ENCODE peak calls at places on chromosomes 3 and 15, in five cellular contexts. One of them, this sample, is unnamed.

GRCh38 chr3:79497447-79498111 is 270.2 kb downstream of the ROBO1 start:
- DNase-seq in RPMI8226: peak
- DNase-seq in nucleus accumbens: no peak
- DNase-seq in breast epithelium: no peak
- DNase-seq in HT1080: no peak
- DNase-seq in this sample: no peak

GRCh38 chr3:149085828-149086231 is 503 bp downstream of the HLTF start:
- DNase-seq in RPMI8226: peak
- DNase-seq in nucleus accumbens: no peak
- DNase-seq in breast epithelium: no peak
- DNase-seq in HT1080: no peak
- DNase-seq in this sample: peak

GRCh38 chr3:172034786-172035685 is 4.3 kb upstream of the FNDC3B start:
- DNase-seq in RPMI8226: peak
- DNase-seq in nucleus accumbens: no peak
- DNase-seq in breast epithelium: no peak
- DNase-seq in HT1080: peak
- DNase-seq in this sample: no peak

GRCh38 chr15:82532383-82532990 is 7.8 kb downstream of the RPS17 start:
- DNase-seq in RPMI8226: no peak
- DNase-seq in nucleus accumbens: no peak
- DNase-seq in breast epithelium: no peak
- DNase-seq in HT1080: no peak
- DNase-seq in this sample: no peak

GRCh38 chr3:24683511-24684384 is 189.1 kb upstream of the THRB start:
- DNase-seq in RPMI8226: peak
- DNase-seq in nucleus accumbens: no peak
- DNase-seq in breast epithelium: no peak
- DNase-seq in HT1080: peak
- DNase-seq in this sample: no peak

GRCh38 chr3:192409203-192409837 is 318.0 kb downstream of the FGF12 start:
- DNase-seq in RPMI8226: no peak
- DNase-seq in nucleus accumbens: no peak
- DNase-seq in breast epithelium: no peak
- DNase-seq in HT1080: peak
- DNase-seq in this sample: peak

GRCh38 chr3:134807189-134807588 is 12.1 kb downstream of the EPHB1 start:
- DNase-seq in RPMI8226: no peak
- DNase-seq in nucleus accumbens: no peak
- DNase-seq in breast epithelium: no peak
- DNase-seq in HT1080: no peak
- DNase-seq in this sample: no peak

GRCh38 chr15:67819636-67820035 is 5.7 kb upstream of the SKOR1 start:
- DNase-seq in RPMI8226: no peak
- DNase-seq in nucleus accumbens: no peak
- DNase-seq in breast epithelium: no peak
- DNase-seq in HT1080: no peak
- DNase-seq in this sample: no peak

GRCh38 chr15:56428821-56429458 is 36.0 kb downstream of the MNS1 start:
- DNase-seq in RPMI8226: peak
- DNase-seq in nucleus accumbens: no peak
- DNase-seq in breast epithelium: no peak
- DNase-seq in HT1080: peak
- DNase-seq in this sample: no peak

GRCh38 chr3:108757404-108757982 is at the start of gene RETNLB:
- DNase-seq in RPMI8226: peak
- DNase-seq in nucleus accumbens: no peak
- DNase-seq in breast epithelium: no peak
- DNase-seq in HT1080: no peak
- DNase-seq in this sample: no peak